ENCODE peak calls at places on chromosomes 11 and 22, in four cellular contexts. V is GOT3, P is neural crest cell, L is GM18507. Y is an unnamed sample.

GRCh38 chr11:8959546-8960166 is 4.6 kb downstream of the TMEM9B start:
- DNase-seq in V (no peak), P (peak), L (peak), Y (peak)

GRCh38 chr22:48180631-48181030 is 1418.2 kb downstream of the TBC1D22A start:
- DNase-seq in V (no peak), P (no peak), L (no peak), Y (no peak)

GRCh38 chr22:50104149-50104548 is 14.3 kb downstream of the MOV10L1 start:
- DNase-seq in V (no peak), P (no peak), L (no peak), Y (no peak)

GRCh38 chr11:27902981-27903624 is 202.8 kb upstream of the BDNF start:
- DNase-seq in V (no peak), P (no peak), L (no peak), Y (no peak)

GRCh38 chr11:35621620-35622019 is 3.4 kb downstream of the FJX1 start:
- DNase-seq in V (no peak), P (no peak), L (no peak), Y (peak)

GRCh38 chr22:43847376-43848289 is 14.7 kb downstream of the SULT4A1 start:
- DNase-seq in V (no peak), P (no peak), L (no peak), Y (no peak)

GRCh38 chr11:129013737-129014475 is 71.2 kb upstream of the TP53AIP1 start:
- DNase-seq in V (no peak), P (no peak), L (no peak), Y (no peak)

GRCh38 chr22:20586403-20586745 is 79.0 kb downstream of the MED15 start:
- DNase-seq in V (no peak), P (no peak), L (no peak), Y (no peak)

GRCh38 chr11:95545116-95545875 is 244.3 kb downstream of the FAM76B start:
- DNase-seq in V (no peak), P (no peak), L (no peak), Y (no peak)

GRCh38 chr22:26474687-26475086 is 8.9 kb downstream of the HPS4 start:
- DNase-seq in V (no peak), P (no peak), L (no peak), Y (no peak)

GRCh38 chr11:93935826-93936225 is 85.3 kb upstream of the HEPHL1 start:
- DNase-seq in V (no peak), P (no peak), L (no peak), Y (no peak)

GRCh38 chr11:35282226-35282882 is 137.0 kb downstream of the SLC1A2 start:
- DNase-seq in V (no peak), P (no peak), L (no peak), Y (peak)

GRCh38 chr11:19110290-19110689 is 6.7 kb upstream of the ZDHHC13 start:
- DNase-seq in V (no peak), P (no peak), L (no peak), Y (peak)

GRCh38 chr11:96530473-96530872 is 140.7 kb downstream of the JRKL start:
- DNase-seq in V (no peak), P (no peak), L (no peak), Y (no peak)

GRCh38 chr11:66080055-66080817 is 10.2 kb downstream of the PACS1 start:
- DNase-seq in V (no peak), P (no peak), L (no peak), Y (peak)

GRCh38 chr22:43381693-43382092 is 30.1 kb upstream of the MPPED1 start:
- DNase-seq in V (no peak), P (no peak), L (no peak), Y (no peak)

GRCh38 chr22:28728621-28729313 is 12.9 kb downstream of the CHEK2 start:
- DNase-seq in V (no peak), P (no peak), L (no peak), Y (no peak)

GRCh38 chr11:111388842-111389241 is 9.8 kb upstream of the POU2AF1 start:
- DNase-seq in V (no peak), P (no peak), L (no peak), Y (no peak)

GRCh38 chr22:24076091-24076867 is 65.2 kb downstream of the CABIN1 start:
- DNase-seq in V (no peak), P (no peak), L (no peak), Y (peak)

GRCh38 chr11:40130427-40130826 is 1329.0 kb downstream of the LRRC4C start:
- DNase-seq in V (no peak), P (no peak), L (no peak), Y (no peak)

GRCh38 chr11:9660886-9661285 is 3.0 kb upstream of the SWAP70 start:
- DNase-seq in V (no peak), P (no peak), L (no peak), Y (no peak)

GRCh38 chr11:65454311-65454695 is 31.7 kb downstream of the NEAT1 start:
- DNase-seq in V (no peak), P (no peak), L (no peak), Y (peak)

GRCh38 chr11:111586305-111586915 is 15.8 kb upstream of the SIK2 start:
- DNase-seq in V (no peak), P (peak), L (no peak), Y (peak)

GRCh38 chr22:44702479-44703219 is 645 bp downstream of the PRR5 start:
- DNase-seq in V (no peak), P (peak), L (no peak), Y (no peak)

GRCh38 chr22:39674536-39674935 is 104.0 kb downstream of the CACNA1I start:
- DNase-seq in V (no peak), P (no peak), L (no peak), Y (no peak)

GRCh38 chr22:48316876-48317250 is 1510.8 kb downstream of the BRD1 start:
- DNase-seq in V (no peak), P (no peak), L (no peak), Y (no peak)

Y was measured in cardiac fibroblast.